ENCODE peak calls at places on chromosomes 4 and X, in four cellular contexts. One of them, this sample, is unnamed.

GRCh38 chr4:104352211-104352610 is 142.5 kb downstream of the CXXC4 start:
- DNase-seq in ACHN: peak
- DNase-seq in smooth muscle cell of the brain vasculature: no peak
- DNase-seq in stimulated activated CD8-positive, alpha-beta memory T cell treated with anti-CD3 and anti-CD28 coated beads, Interleukin-2, amount 100 ng/mL, for 1 hour: no peak
- DNase-seq in this sample: peak

GRCh38 chrX:53795583-53795982 is 109.1 kb upstream of the HUWE1 start:
- DNase-seq in ACHN: no peak
- DNase-seq in smooth muscle cell of the brain vasculature: no peak
- DNase-seq in stimulated activated CD8-positive, alpha-beta memory T cell treated with anti-CD3 and anti-CD28 coated beads, Interleukin-2, amount 100 ng/mL, for 1 hour: no peak
- DNase-seq in this sample: no peak

GRCh38 chrX:101442095-101442494 is 34.1 kb downstream of the HNRNPH2 start:
- DNase-seq in ACHN: no peak
- DNase-seq in smooth muscle cell of the brain vasculature: no peak
- DNase-seq in stimulated activated CD8-positive, alpha-beta memory T cell treated with anti-CD3 and anti-CD28 coated beads, Interleukin-2, amount 100 ng/mL, for 1 hour: no peak
- DNase-seq in this sample: no peak

GRCh38 chr4:24471623-24472510 is 112.5 kb downstream of the DHX15 start:
- DNase-seq in ACHN: peak
- DNase-seq in smooth muscle cell of the brain vasculature: no peak
- DNase-seq in stimulated activated CD8-positive, alpha-beta memory T cell treated with anti-CD3 and anti-CD28 coated beads, Interleukin-2, amount 100 ng/mL, for 1 hour: no peak
- DNase-seq in this sample: no peak

GRCh38 chr4:77493120-77493767 is 112.4 kb upstream of the CXCL13 start:
- DNase-seq in ACHN: no peak
- DNase-seq in smooth muscle cell of the brain vasculature: no peak
- DNase-seq in stimulated activated CD8-positive, alpha-beta memory T cell treated with anti-CD3 and anti-CD28 coated beads, Interleukin-2, amount 100 ng/mL, for 1 hour: no peak
- DNase-seq in this sample: peak

GRCh38 chr4:82784615-82785247 is 13.9 kb downstream of the SCD5 start:
- DNase-seq in ACHN: no peak
- DNase-seq in smooth muscle cell of the brain vasculature: no peak
- DNase-seq in stimulated activated CD8-positive, alpha-beta memory T cell treated with anti-CD3 and anti-CD28 coated beads, Interleukin-2, amount 100 ng/mL, for 1 hour: no peak
- DNase-seq in this sample: no peak

GRCh38 chr4:20265726-20266125 is 14.0 kb downstream of the SLIT2 start:
- DNase-seq in ACHN: no peak
- DNase-seq in smooth muscle cell of the brain vasculature: no peak
- DNase-seq in stimulated activated CD8-positive, alpha-beta memory T cell treated with anti-CD3 and anti-CD28 coated beads, Interleukin-2, amount 100 ng/mL, for 1 hour: no peak
- DNase-seq in this sample: no peak

GRCh38 chrX:131729295-131729694 is 185.4 kb downstream of the OR13H1 start:
- DNase-seq in ACHN: no peak
- DNase-seq in smooth muscle cell of the brain vasculature: peak
- DNase-seq in stimulated activated CD8-positive, alpha-beta memory T cell treated with anti-CD3 and anti-CD28 coated beads, Interleukin-2, amount 100 ng/mL, for 1 hour: peak
- DNase-seq in this sample: peak

GRCh38 chrX:9988762-9989161 is 21.6 kb downstream of the CLDN34 start:
- DNase-seq in ACHN: peak
- DNase-seq in smooth muscle cell of the brain vasculature: no peak
- DNase-seq in stimulated activated CD8-positive, alpha-beta memory T cell treated with anti-CD3 and anti-CD28 coated beads, Interleukin-2, amount 100 ng/mL, for 1 hour: no peak
- DNase-seq in this sample: peak

GRCh38 chrX:30661228-30661627 is 8.0 kb downstream of the GK start:
- DNase-seq in ACHN: no peak
- DNase-seq in smooth muscle cell of the brain vasculature: no peak
- DNase-seq in stimulated activated CD8-positive, alpha-beta memory T cell treated with anti-CD3 and anti-CD28 coated beads, Interleukin-2, amount 100 ng/mL, for 1 hour: no peak
- DNase-seq in this sample: no peak

GRCh38 chrX:69158166-69159040 is 6.8 kb downstream of the PJA1 start:
- DNase-seq in ACHN: peak
- DNase-seq in smooth muscle cell of the brain vasculature: no peak
- DNase-seq in stimulated activated CD8-positive, alpha-beta memory T cell treated with anti-CD3 and anti-CD28 coated beads, Interleukin-2, amount 100 ng/mL, for 1 hour: no peak
- DNase-seq in this sample: no peak

GRCh38 chr4:38237139-38237538 is 276.9 kb downstream of the PTTG2 start:
- DNase-seq in ACHN: no peak
- DNase-seq in smooth muscle cell of the brain vasculature: no peak
- DNase-seq in stimulated activated CD8-positive, alpha-beta memory T cell treated with anti-CD3 and anti-CD28 coated beads, Interleukin-2, amount 100 ng/mL, for 1 hour: no peak
- DNase-seq in this sample: no peak

GRCh38 chr4:76279462-76279861 is 27.1 kb upstream of the STBD1 start:
- DNase-seq in ACHN: no peak
- DNase-seq in smooth muscle cell of the brain vasculature: no peak
- DNase-seq in stimulated activated CD8-positive, alpha-beta memory T cell treated with anti-CD3 and anti-CD28 coated beads, Interleukin-2, amount 100 ng/mL, for 1 hour: no peak
- DNase-seq in this sample: peak

GRCh38 chr4:127844605-127845116 is 36.0 kb upstream of the PLK4 start:
- DNase-seq in ACHN: no peak
- DNase-seq in smooth muscle cell of the brain vasculature: no peak
- DNase-seq in stimulated activated CD8-positive, alpha-beta memory T cell treated with anti-CD3 and anti-CD28 coated beads, Interleukin-2, amount 100 ng/mL, for 1 hour: no peak
- DNase-seq in this sample: no peak

GRCh38 chr4:85478576-85478975 is 3.6 kb downstream of the ARHGAP24 start:
- DNase-seq in ACHN: no peak
- DNase-seq in smooth muscle cell of the brain vasculature: no peak
- DNase-seq in stimulated activated CD8-positive, alpha-beta memory T cell treated with anti-CD3 and anti-CD28 coated beads, Interleukin-2, amount 100 ng/mL, for 1 hour: no peak
- DNase-seq in this sample: no peak

GRCh38 chr4:23388259-23388658 is 501.6 kb downstream of the PPARGC1A start:
- DNase-seq in ACHN: no peak
- DNase-seq in smooth muscle cell of the brain vasculature: no peak
- DNase-seq in stimulated activated CD8-positive, alpha-beta memory T cell treated with anti-CD3 and anti-CD28 coated beads, Interleukin-2, amount 100 ng/mL, for 1 hour: no peak
- DNase-seq in this sample: no peak

GRCh38 chrX:40628506-40628905 is 5.3 kb downstream of the MPC1L start:
- DNase-seq in ACHN: no peak
- DNase-seq in smooth muscle cell of the brain vasculature: no peak
- DNase-seq in stimulated activated CD8-positive, alpha-beta memory T cell treated with anti-CD3 and anti-CD28 coated beads, Interleukin-2, amount 100 ng/mL, for 1 hour: no peak
- DNase-seq in this sample: no peak

GRCh38 chrX:47723689-47724088 is 64.7 kb upstream of the UXT start:
- DNase-seq in ACHN: no peak
- DNase-seq in smooth muscle cell of the brain vasculature: no peak
- DNase-seq in stimulated activated CD8-positive, alpha-beta memory T cell treated with anti-CD3 and anti-CD28 coated beads, Interleukin-2, amount 100 ng/mL, for 1 hour: no peak
- DNase-seq in this sample: peak

GRCh38 chr4:98046665-98047064 is 96.6 kb downstream of the STPG2 start:
- DNase-seq in ACHN: no peak
- DNase-seq in smooth muscle cell of the brain vasculature: no peak
- DNase-seq in stimulated activated CD8-positive, alpha-beta memory T cell treated with anti-CD3 and anti-CD28 coated beads, Interleukin-2, amount 100 ng/mL, for 1 hour: no peak
- DNase-seq in this sample: no peak

This sample was measured in MM.1S.